ENCODE peak calls at places on chromosome 7, in four cellular contexts. T is activated CD4-positive, alpha-beta T cell treated with anti-CD3 and anti-CD28 coated beads, Interleukin-2, amount 10 ng/mL, durations not matched to agents 7 days and 5 days; Z is central memory CD4-positive, alpha-beta T cell; C is stimulated activated naive CD4-positive, alpha-beta T cell treated with Interleukin-2 at 50 U/mL for 16 hours. B is an unnamed sample.

GRCh38 chr7:150415161-150416160 is 35.0 kb upstream of the GIMAP8 start:
- DNase-seq in T (no peak), Z (no peak), C (no peak), B (no peak)

GRCh38 chr7:14717711-14718304 is 184.7 kb downstream of the DGKB start:
- DNase-seq in T (no peak), Z (no peak), C (no peak), B (no peak)

GRCh38 chr7:117784315-117784714 is 88.9 kb downstream of the CTTNBP2 start:
- DNase-seq in T (no peak), Z (no peak), C (no peak), B (no peak)

GRCh38 chr7:61576-62360 is 130.6 kb upstream of the FAM20C start:
- DNase-seq in T (no peak), Z (no peak), C (no peak), B (no peak)

GRCh38 chr7:84490661-84491060 is 296.1 kb upstream of the SEMA3A start:
- DNase-seq in T (no peak), Z (no peak), C (no peak), B (no peak)

GRCh38 chr7:120742370-120742769 is 115.6 kb downstream of the TSPAN12 start:
- DNase-seq in T (no peak), Z (no peak), C (no peak), B (no peak)

GRCh38 chr7:103343758-103344452 is 662 bp downstream of the DNAJC2 start:
- DNase-seq in T (peak), Z (peak), C (peak), B (peak)

GRCh38 chr7:131898418-131898817 is 342.0 kb upstream of the PODXL start:
- DNase-seq in T (no peak), Z (no peak), C (no peak), B (peak)

GRCh38 chr7:17058568-17058967 is 176.8 kb upstream of the AGR3 start:
- DNase-seq in T (no peak), Z (no peak), C (no peak), B (no peak)

GRCh38 chr7:105829681-105830322 is 46.6 kb downstream of the ATXN7L1 start:
- DNase-seq in T (no peak), Z (no peak), C (no peak), B (no peak)

GRCh38 chr7:138089080-138089901 is 13.0 kb downstream of the AKR1D1 start:
- DNase-seq in T (no peak), Z (no peak), C (no peak), B (no peak)

GRCh38 chr7:35695628-35695888 is 623 bp upstream of the HERPUD2 start:
- DNase-seq in T (no peak), Z (no peak), C (peak), B (peak)

GRCh38 chr7:42254217-42254616 is 17.2 kb upstream of the GLI3 start:
- DNase-seq in T (no peak), Z (no peak), C (no peak), B (no peak)

GRCh38 chr7:7321681-7322080 is 139.3 kb downstream of the C1GALT1 start:
- DNase-seq in T (no peak), Z (no peak), C (no peak), B (no peak)

GRCh38 chr7:132878228-132878919 is 203.5 kb downstream of the CHCHD3 start:
- DNase-seq in T (no peak), Z (no peak), C (no peak), B (no peak)

GRCh38 chr7:122629412-122629953 is 69.4 kb downstream of the RNF133 start:
- DNase-seq in T (no peak), Z (no peak), C (no peak), B (no peak)

GRCh38 chr7:25852249-25852994 is 299.6 kb upstream of the NFE2L3 start:
- DNase-seq in T (no peak), Z (no peak), C (no peak), B (peak)

GRCh38 chr7:22280031-22280430 is 76.9 kb downstream of the RAPGEF5 start:
- DNase-seq in T (no peak), Z (no peak), C (no peak), B (no peak)

GRCh38 chr7:29035044-29035740 is 77.1 kb upstream of the TRIL start:
- DNase-seq in T (peak), Z (no peak), C (no peak), B (peak)

GRCh38 chr7:158988302-158988862 is 132.0 kb downstream of the DYNC2I1 start:
- DNase-seq in T (no peak), Z (no peak), C (no peak), B (no peak)

B was measured in activated CD8-positive, alpha-beta T cell treated with anti-CD3 and anti-CD28 coated beads, Interleukin-2, amount 10 ng/mL, durations not matched to agents 7 days and 5 days.